ENCODE peak calls at places on chromosome 15, in six cellular contexts. O is ureter; D is T follicular helper cell; X is stimulated activated CD4-positive, alpha-beta T cell treated with anti-CD3 and anti-CD28 coated beads, TNF-alpha, amount 100 ng/mL, for 24 hours; K is heart right ventricle; T is germinal center. V is an unnamed sample.

GRCh38 chr15:85793641-85794597 is 806 bp downstream of the KLHL25 start:
- DNase-seq in D (no peak), K (peak; percentile 41), O (peak; percentile 54), X (no peak), T (peak; percentile 53), V (peak; percentile 76)

GRCh38 chr15:22895465-22896190 is 57.2 kb downstream of the NIPA2 start:
- DNase-seq in D (no peak), K (no peak), X (no peak), O (peak; percentile 82), T (no peak), V (peak; percentile 60)

GRCh38 chr15:57196865-57197264 is 179.4 kb upstream of the CGNL1 start:
- DNase-seq in D (no peak), O (no peak), T (no peak), X (no peak), K (no peak), V (no peak)

GRCh38 chr15:85580914-85581313 is 200.5 kb downstream of the AKAP13 start:
- DNase-seq in T (peak; percentile 10), K (peak; percentile 28), X (peak; percentile 20), D (peak; percentile 15), O (peak; percentile 65), V (peak; percentile 31)

GRCh38 chr15:60006203-60006782 is 2.2 kb downstream of the FOXB1 start:
- DNase-seq in T (no peak), X (peak; percentile 25), O (no peak), D (peak; percentile 42), K (no peak), V (peak; percentile 80)

GRCh38 chr15:29596266-29596665 is 226.0 kb downstream of the TJP1 start:
- DNase-seq in T (no peak), D (no peak), X (no peak), O (no peak), K (no peak), V (no peak)

GRCh38 chr15:91275844-91276243 is 175.8 kb downstream of the SV2B start:
- DNase-seq in D (no peak), K (no peak), X (no peak), T (no peak), O (no peak), V (no peak)

GRCh38 chr15:65323071-65323511 is 18.6 kb downstream of the RNU5B-1 start:
- DNase-seq in O (no peak), X (no peak), K (peak; percentile 72), D (no peak), T (no peak), V (no peak)

GRCh38 chr15:58420579-58421043 is 11.2 kb upstream of the LIPC start:
- DNase-seq in D (no peak), X (no peak), O (no peak), K (no peak), T (no peak), V (no peak)